ENCODE peak calls at places on chromosomes 16 and 17, in six cellular contexts. Y is left ventricle myocardium inferior, G is spleen, S is MM.1S, Q is cardiac muscle cell, X is mammary epithelial cell. U is an unnamed sample. For H3K4me1, the result is how much of the 10 kb centered on the place peaks cover.

GRCh38 chr17:31366088-31366487 is 25.4 kb upstream of the RAB11FIP4 start:
- DNase-seq in S (no peak), G (no peak), Y (no peak), X (no peak), Q (no peak), U (no peak)

GRCh38 chr16:58586340-58587030 is 43.1 kb downstream of the CNOT1 start:
- DNase-seq in X (no peak), Q (no peak), Y (no peak), S (no peak), G (no peak), U (no peak)

GRCh38 chr16:1173778-1174451 is 21.0 kb downstream of the CACNA1H start:
- DNase-seq in Q (no peak), Y (no peak), G (no peak), X (no peak), S (no peak), U (no peak)

GRCh38 chr17:50027639-50028206 is 28.2 kb upstream of the ITGA3 start:
- DNase-seq in Q (peak), Y (peak), G (no peak), S (no peak), X (peak), U (no peak)

GRCh38 chr16:2026461-2027023 is at the start of gene NHERF2:
- DNase-seq in X (no peak), Q (peak), Y (peak), G (peak), S (peak), U (no peak)

GRCh38 chr17:78125138-78125913 is 3.2 kb downstream of the TMC6 start:
- DNase-seq in X (no peak), S (no peak), Y (no peak), Q (no peak), G (peak), U (peak)

GRCh38 chr17:8965394-8966168 is at the start of gene PIK3R5:
- DNase-seq in Y (peak), Q (no peak), S (no peak), X (peak), G (peak), U (peak)

GRCh38 chr16:9139965-9140364 is 48.5 kb downstream of the HAPSTR1 start:
- DNase-seq in S (no peak), Q (peak), Y (no peak), G (peak), X (peak), U (no peak)

GRCh38 chr17:7559307-7560171 is 989 bp downstream of the TNFSF13 start:
- DNase-seq in S (no peak), X (no peak), Q (no peak), Y (no peak), G (no peak), U (no peak)

GRCh38 chr17:41322264-41322902 is 6.9 kb upstream of the KRTAP17-1 start:
- DNase-seq in X (peak), Q (peak), Y (no peak), S (peak), G (no peak), U (peak)

GRCh38 chr17:1736348-1737281 is 6.1 kb upstream of the SERPINF2 start:
- DNase-seq in S (no peak), G (peak), Y (peak), X (peak), Q (peak), U (no peak)

GRCh38 chr17:65191805-65192740 is 54.9 kb downstream of the RGS9 start:
- DNase-seq in Y (no peak), G (no peak), Q (peak), S (no peak), X (peak), U (no peak)

GRCh38 chr17:82566129-82566995 is 46.8 kb downstream of the FOXK2 start:
- DNase-seq in S (no peak), Y (no peak), X (no peak), G (no peak), Q (no peak), U (no peak)

GRCh38 chr16:84826558-84826941 is 6.8 kb downstream of the CRISPLD2 start:
- DNase-seq in Y (peak), G (no peak), X (no peak), Q (peak), S (no peak), U (no peak)

GRCh38 chr17:2137342-2138098 is 82.6 kb downstream of the HIC1 start:
- DNase-seq in Y (no peak), X (no peak), Q (peak), S (peak), G (no peak), U (no peak)

GRCh38 chr16:23183486-23183862 is 929 bp downstream of the SCNN1G start:
- DNase-seq in S (no peak), X (no peak), Q (no peak), G (no peak), Y (no peak), U (no peak)

GRCh38 chr16:23181506-23181905 is 1.0 kb upstream of the SCNN1G start:
- DNase-seq in Q (no peak), S (no peak), Y (no peak), G (no peak), X (no peak), U (no peak)

GRCh38 chr16:23185661-23186060 is 3.1 kb downstream of the SCNN1G start:
- DNase-seq in Q (no peak), X (no peak), S (no peak), G (no peak), Y (no peak), U (no peak)

GRCh38 chr16:23182206-23182674 is 305 bp upstream of the SCNN1G start:
- DNase-seq in Y (peak), S (peak), Q (peak), X (peak), G (peak), U (peak)

DNA sequence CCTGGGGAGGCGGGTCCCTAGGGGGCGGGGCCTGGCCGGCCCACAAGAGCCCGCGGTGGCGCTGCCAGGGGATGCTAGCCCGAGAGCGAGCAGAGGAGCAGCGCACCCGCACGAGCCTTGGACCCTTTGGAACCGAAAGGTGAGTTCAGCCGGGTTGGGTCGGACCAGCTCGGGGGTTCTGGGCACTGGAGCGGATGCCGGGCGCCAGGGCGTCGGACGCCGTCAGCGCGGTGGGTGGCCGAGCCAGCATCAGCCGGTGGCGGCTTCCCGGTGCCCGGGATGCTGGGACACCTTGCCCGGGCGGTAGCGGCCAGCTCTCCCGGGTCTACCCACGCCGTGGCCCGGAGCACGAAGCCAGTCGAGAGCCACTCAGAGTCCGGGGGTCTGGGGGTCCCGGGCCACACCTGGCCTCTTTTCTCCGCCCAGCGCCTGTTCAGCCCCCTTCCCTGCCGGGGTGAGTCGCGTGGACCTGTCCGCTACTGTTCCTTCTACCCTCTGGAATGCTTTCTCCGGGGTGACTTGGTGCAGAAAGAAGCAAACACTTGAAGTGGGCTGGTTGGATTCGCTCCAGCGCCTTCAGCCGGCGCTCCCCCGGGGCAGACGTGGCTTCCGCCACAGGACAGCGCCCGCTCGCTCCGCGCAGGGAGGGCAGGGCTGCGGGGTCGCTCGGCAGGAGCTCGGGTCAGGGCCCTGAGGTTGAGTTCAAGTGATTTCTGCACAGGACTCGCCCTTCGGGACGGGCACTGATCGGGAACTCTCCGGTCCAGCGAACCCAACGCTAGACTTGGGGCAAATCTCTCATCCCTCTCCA is at the start of gene SCNN1G:
- DNase-seq in G (peak), X (peak), Q (no peak), Y (peak), S (peak), U (peak)
- TF ChIP-seq CTCF in G (peak), X (no peak), Q (no peak), Y (peak), S (no peak), U (peak)

DNA sequence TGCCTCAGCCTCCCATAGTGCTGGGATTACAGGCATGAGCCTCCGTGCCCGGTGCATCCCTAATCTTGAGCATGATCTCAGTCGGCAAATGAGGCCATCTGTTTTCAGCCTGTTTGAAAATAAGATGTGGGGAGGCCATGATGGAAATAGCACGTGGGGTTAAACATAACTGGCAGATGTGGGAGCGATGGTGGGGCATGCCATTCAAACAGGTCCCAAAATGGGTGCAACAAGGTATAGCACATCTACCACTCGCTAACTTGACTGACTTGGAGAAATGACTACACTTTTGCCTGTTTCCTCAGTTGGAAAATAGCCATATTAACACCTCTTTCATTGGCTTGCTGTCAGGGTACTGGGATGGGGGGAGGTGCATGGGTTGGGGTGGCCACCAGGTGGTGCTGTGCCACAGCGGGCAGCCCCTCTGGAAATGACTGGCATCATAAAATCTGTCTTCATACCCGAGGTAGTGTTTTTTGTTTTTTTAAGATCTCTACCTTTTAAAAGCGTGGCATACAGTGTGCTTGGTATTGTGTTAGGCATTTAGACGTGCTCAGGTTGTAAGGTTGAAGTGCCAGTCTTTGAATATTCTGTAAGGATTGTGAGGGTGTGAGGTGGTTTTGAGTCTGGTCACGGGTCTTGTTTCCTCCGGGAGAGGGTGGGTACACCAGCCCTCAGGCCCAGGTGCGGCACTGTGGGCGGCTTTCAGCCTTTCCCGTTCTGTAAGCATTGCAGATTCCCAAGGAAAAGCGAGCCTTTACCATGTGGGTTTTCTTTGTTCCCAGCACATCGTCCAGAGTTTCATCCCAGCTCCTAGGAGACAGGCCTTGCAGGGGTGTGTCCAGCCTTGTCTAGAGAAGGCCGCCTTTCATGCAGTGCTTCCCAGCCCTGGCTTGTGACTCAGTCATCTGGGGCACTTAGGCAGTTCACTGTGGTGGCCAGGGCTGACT is 2.9 kb upstream of the TTYH2 start:
- DNase-seq in S (peak), Q (peak), G (peak), Y (peak), X (peak), U (peak)
- H3K4me1 ChIP-seq in S (under half), Q (under half), G (half or more), Y (half or more), X (half or more), U (under half)

GRCh38 chr17:58539703-58540102 is 25.3 kb upstream of the MTMR4 start:
- DNase-seq in Y (no peak), G (no peak), X (no peak), S (no peak), Q (no peak), U (no peak)

GRCh38 chr17:58537266-58537665 is 22.8 kb upstream of the MTMR4 start:
- DNase-seq in Y (no peak), Q (no peak), G (no peak), X (no peak), S (no peak), U (no peak)

GRCh38 chr17:58538801-58539410 is 24.5 kb upstream of the MTMR4 start:
- DNase-seq in S (no peak), Q (peak), X (no peak), G (no peak), Y (no peak), U (no peak)

GRCh38 chr17:58536541-58536940 is 22.1 kb upstream of the MTMR4 start:
- DNase-seq in X (no peak), Y (no peak), G (no peak), Q (no peak), S (no peak), U (no peak)

DNA sequence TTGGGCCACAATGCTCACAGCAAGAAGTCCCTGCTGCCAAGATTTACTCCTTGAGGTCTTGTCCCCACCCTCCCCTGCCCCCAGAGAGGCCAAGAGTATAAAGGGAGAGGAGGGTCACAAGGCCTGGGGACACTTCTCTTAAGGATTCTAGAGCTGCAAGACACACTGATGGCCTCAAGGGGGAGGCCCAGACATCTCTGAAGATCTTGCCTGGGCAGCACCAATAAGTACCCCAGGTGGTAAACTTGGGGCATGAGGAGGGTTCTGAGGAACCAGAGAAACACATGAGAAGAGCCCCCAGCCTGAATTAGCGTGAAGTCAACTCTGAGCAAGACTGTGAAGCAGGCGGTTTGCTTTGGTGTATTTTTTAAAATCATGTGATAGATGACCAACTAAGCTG is 26.8 kb upstream of the MTMR4 start:
- DNase-seq in Y (no peak), S (peak), G (no peak), Q (no peak), X (no peak), U (no peak)
- TF ChIP-seq CTCF in Y (peak), S (peak), G (no peak), Q (peak), X (peak), U (no peak)

GRCh38 chr16:50269061-50269705 is 2.8 kb downstream of the ADCY7 start:
- DNase-seq in S (no peak), Y (no peak), Q (no peak), X (no peak), G (peak), U (no peak)
- H3K4me1 ChIP-seq in S (under half), Y (under half), Q (under half), X (under half), G (half or more), U (half or more)

GRCh38 chr17:71118039-71118438 is 948.7 kb downstream of the KCNJ2 start:
- DNase-seq in S (peak), Y (no peak), G (no peak), Q (no peak), X (peak), U (no peak)
- TF ChIP-seq CTCF in S (peak), Y (peak), G (peak), Q (peak), X (peak), U (no peak)

GRCh38 chr17:40070895-40071719 is 8.3 kb downstream of the THRA start:
- DNase-seq in Y (peak), S (no peak), G (peak), X (no peak), Q (no peak), U (no peak)
- H3K4me1 ChIP-seq in Y (half or more), S (under half), G (half or more), X (half or more), Q (half or more), U (half or more)

DNA sequence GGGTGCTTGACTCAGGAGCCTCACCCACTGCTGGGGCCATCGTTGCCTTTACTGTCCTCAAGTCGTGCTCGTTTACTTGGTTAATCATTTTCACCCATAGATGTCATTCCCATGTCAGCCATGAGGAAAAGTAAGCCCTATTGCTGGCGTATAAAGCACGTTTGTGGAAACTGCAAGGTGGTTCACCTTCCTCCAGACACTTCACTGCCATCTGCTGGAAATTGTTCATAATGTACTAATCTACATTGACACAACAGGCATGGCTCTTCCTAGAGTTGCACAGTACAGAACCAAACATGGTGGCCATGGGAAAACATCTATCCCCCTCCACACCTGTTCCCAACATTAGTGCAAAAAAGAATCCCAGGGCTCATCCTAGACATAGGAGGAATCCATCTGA is 116.6 kb downstream of the ZNF18 start:
- DNase-seq in G (no peak), Y (no peak), S (peak), X (peak), Q (peak), U (no peak)
- TF ChIP-seq CTCF in G (no peak), Y (peak), S (peak), X (peak), Q (no peak), U (no peak)

DNA sequence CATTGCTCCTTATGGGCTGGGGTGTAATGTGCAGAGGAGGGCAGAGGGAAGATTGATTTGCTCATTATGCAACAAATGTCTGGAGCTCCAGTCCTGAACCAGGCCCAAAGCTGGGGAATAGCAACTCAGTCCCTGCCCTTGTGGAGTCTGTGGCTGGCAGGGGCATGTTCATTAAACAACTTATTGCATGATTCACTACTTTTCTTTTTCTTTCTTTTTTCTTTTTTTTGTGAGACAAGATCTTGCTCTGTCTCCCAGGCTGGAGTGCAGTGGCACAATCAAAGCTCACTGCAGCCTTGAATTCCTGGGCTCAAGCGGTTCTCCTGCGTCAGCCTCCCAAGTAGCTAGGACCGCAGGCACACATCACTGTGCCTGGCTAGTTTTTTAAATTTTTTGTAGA is 23.1 kb downstream of the MSI2 start:
- DNase-seq in X (no peak), S (no peak), Y (no peak), G (no peak), Q (no peak), U (no peak)
- H3K4me1 ChIP-seq in X (under half), S (under half), Y (under half), G (under half), Q (under half), U (under half)

DNA sequence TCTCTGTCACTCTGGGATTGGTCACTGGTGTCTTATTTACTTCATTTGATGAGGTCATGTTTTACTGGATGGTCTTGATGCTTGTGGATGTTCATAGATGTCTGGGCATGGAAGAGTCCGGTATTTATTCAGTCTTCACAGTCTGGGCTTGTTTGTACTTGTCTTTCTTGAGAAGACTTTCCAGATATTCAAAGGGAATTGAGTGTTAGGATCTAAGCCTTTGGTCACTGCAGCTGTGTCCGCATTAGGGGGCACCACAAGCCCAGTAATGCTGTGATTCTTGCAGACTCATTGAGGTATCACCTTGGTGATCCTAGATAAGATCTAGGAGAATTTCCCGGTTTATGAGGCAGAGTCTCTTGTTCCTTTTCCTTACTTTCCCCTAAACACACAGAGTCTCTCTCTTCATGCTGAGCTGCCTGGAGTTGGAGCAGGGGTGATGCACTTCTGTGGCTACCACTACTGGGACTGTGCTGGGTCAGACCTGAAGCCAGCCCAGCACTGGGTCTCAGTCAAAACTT is 214.7 kb downstream of the SPECC1 start:
- DNase-seq in X (peak), S (no peak), Q (no peak), Y (no peak), G (no peak), U (no peak)
- TF ChIP-seq CTCF in X (peak), S (no peak), Q (no peak), Y (no peak), G (no peak), U (no peak)